ENCODE peak calls at places on chromosomes 13 and 19, in ten cellular contexts. One of them, this sample, is unnamed.

GRCh38 chr13:100694722-100695644 is 20.4 kb upstream of the TMTC4 start:
- DNase-seq in uterus: no peak
- DNase-seq in HT-29: peak
- DNase-seq in ACHN: peak
- DNase-seq in activated gamma-delta T cell treated with Interleukin-2 at 50 U/mL for 16 hours: no peak
- DNase-seq in D721Med: peak
- DNase-seq in activated T-cell treated with anti-CD3 and anti-CD28 coated beads for 24 hours: no peak
- DNase-seq in neuronal stem cell: peak
- DNase-seq in cardiac muscle cell: peak
- DNase-seq in stimulated activated CD8-positive, alpha-beta memory T cell treated with anti-CD3 and anti-CD28 coated beads, Interleukin-4, amount 100 ng/mL, for 24 hours: no peak
- DNase-seq in this sample: no peak

GRCh38 chr19:36032251-36033104 is at the start of gene CLIP3:
- DNase-seq in uterus: peak
- DNase-seq in HT-29: no peak
- DNase-seq in ACHN: peak
- DNase-seq in activated gamma-delta T cell treated with Interleukin-2 at 50 U/mL for 16 hours: peak
- DNase-seq in D721Med: peak
- DNase-seq in activated T-cell treated with anti-CD3 and anti-CD28 coated beads for 24 hours: peak
- DNase-seq in neuronal stem cell: peak
- DNase-seq in cardiac muscle cell: peak
- DNase-seq in stimulated activated CD8-positive, alpha-beta memory T cell treated with anti-CD3 and anti-CD28 coated beads, Interleukin-4, amount 100 ng/mL, for 24 hours: peak
- DNase-seq in this sample: no peak

GRCh38 chr13:58097831-58098230 is 466.3 kb downstream of the PCDH17 start:
- DNase-seq in uterus: no peak
- DNase-seq in HT-29: no peak
- DNase-seq in ACHN: no peak
- DNase-seq in activated gamma-delta T cell treated with Interleukin-2 at 50 U/mL for 16 hours: no peak
- DNase-seq in D721Med: no peak
- DNase-seq in activated T-cell treated with anti-CD3 and anti-CD28 coated beads for 24 hours: no peak
- DNase-seq in neuronal stem cell: no peak
- DNase-seq in cardiac muscle cell: no peak
- DNase-seq in stimulated activated CD8-positive, alpha-beta memory T cell treated with anti-CD3 and anti-CD28 coated beads, Interleukin-4, amount 100 ng/mL, for 24 hours: no peak
- DNase-seq in this sample: no peak

GRCh38 chr13:113411216-113412023 is 41.9 kb downstream of the ADPRHL1 start:
- DNase-seq in uterus: peak
- DNase-seq in HT-29: peak
- DNase-seq in ACHN: peak
- DNase-seq in activated gamma-delta T cell treated with Interleukin-2 at 50 U/mL for 16 hours: no peak
- DNase-seq in D721Med: no peak
- DNase-seq in activated T-cell treated with anti-CD3 and anti-CD28 coated beads for 24 hours: no peak
- DNase-seq in neuronal stem cell: no peak
- DNase-seq in cardiac muscle cell: peak
- DNase-seq in stimulated activated CD8-positive, alpha-beta memory T cell treated with anti-CD3 and anti-CD28 coated beads, Interleukin-4, amount 100 ng/mL, for 24 hours: no peak
- DNase-seq in this sample: no peak

GRCh38 chr19:5621311-5621944 is 1.1 kb downstream of the SAFB2 start:
- DNase-seq in uterus: peak
- DNase-seq in HT-29: peak
- DNase-seq in ACHN: no peak
- DNase-seq in activated gamma-delta T cell treated with Interleukin-2 at 50 U/mL for 16 hours: no peak
- DNase-seq in D721Med: no peak
- DNase-seq in activated T-cell treated with anti-CD3 and anti-CD28 coated beads for 24 hours: no peak
- DNase-seq in neuronal stem cell: no peak
- DNase-seq in cardiac muscle cell: peak
- DNase-seq in stimulated activated CD8-positive, alpha-beta memory T cell treated with anti-CD3 and anti-CD28 coated beads, Interleukin-4, amount 100 ng/mL, for 24 hours: no peak
- DNase-seq in this sample: peak

GRCh38 chr19:48713864-48714755 is 5.4 kb downstream of the MAMSTR start:
- DNase-seq in uterus: peak
- DNase-seq in HT-29: peak
- DNase-seq in ACHN: peak
- DNase-seq in activated gamma-delta T cell treated with Interleukin-2 at 50 U/mL for 16 hours: peak
- DNase-seq in D721Med: peak
- DNase-seq in activated T-cell treated with anti-CD3 and anti-CD28 coated beads for 24 hours: peak
- DNase-seq in neuronal stem cell: peak
- DNase-seq in cardiac muscle cell: peak
- DNase-seq in stimulated activated CD8-positive, alpha-beta memory T cell treated with anti-CD3 and anti-CD28 coated beads, Interleukin-4, amount 100 ng/mL, for 24 hours: peak
- DNase-seq in this sample: peak

GRCh38 chr19:43780706-43781525 is at the start of gene KCNN4:
- DNase-seq in uterus: no peak
- DNase-seq in HT-29: no peak
- DNase-seq in ACHN: no peak
- DNase-seq in activated gamma-delta T cell treated with Interleukin-2 at 50 U/mL for 16 hours: peak
- DNase-seq in D721Med: no peak
- DNase-seq in activated T-cell treated with anti-CD3 and anti-CD28 coated beads for 24 hours: peak
- DNase-seq in neuronal stem cell: no peak
- DNase-seq in cardiac muscle cell: no peak
- DNase-seq in stimulated activated CD8-positive, alpha-beta memory T cell treated with anti-CD3 and anti-CD28 coated beads, Interleukin-4, amount 100 ng/mL, for 24 hours: peak
- DNase-seq in this sample: no peak

GRCh38 chr19:16064209-16064889 is 11.9 kb upstream of the TPM4 start:
- DNase-seq in uterus: no peak
- DNase-seq in HT-29: no peak
- DNase-seq in ACHN: no peak
- DNase-seq in activated gamma-delta T cell treated with Interleukin-2 at 50 U/mL for 16 hours: no peak
- DNase-seq in D721Med: no peak
- DNase-seq in activated T-cell treated with anti-CD3 and anti-CD28 coated beads for 24 hours: no peak
- DNase-seq in neuronal stem cell: no peak
- DNase-seq in cardiac muscle cell: no peak
- DNase-seq in stimulated activated CD8-positive, alpha-beta memory T cell treated with anti-CD3 and anti-CD28 coated beads, Interleukin-4, amount 100 ng/mL, for 24 hours: no peak
- DNase-seq in this sample: no peak

GRCh38 chr13:26011996-26012688 is 39.7 kb downstream of the SHISA2 start:
- DNase-seq in uterus: no peak
- DNase-seq in HT-29: no peak
- DNase-seq in ACHN: no peak
- DNase-seq in activated gamma-delta T cell treated with Interleukin-2 at 50 U/mL for 16 hours: peak
- DNase-seq in D721Med: no peak
- DNase-seq in activated T-cell treated with anti-CD3 and anti-CD28 coated beads for 24 hours: peak
- DNase-seq in neuronal stem cell: no peak
- DNase-seq in cardiac muscle cell: peak
- DNase-seq in stimulated activated CD8-positive, alpha-beta memory T cell treated with anti-CD3 and anti-CD28 coated beads, Interleukin-4, amount 100 ng/mL, for 24 hours: peak
- DNase-seq in this sample: no peak

This sample was measured in prostate gland.